ENCODE peak calls at places on chromosome 20, in nine cellular contexts. One of them, this sample, is unnamed. For H3K9me3, the result is how much of the 10 kb centered on the place peaks cover.

GRCh38 chr20:37714973-37715657 is 21.3 kb downstream of the CTNNBL1 start:
- DNase-seq in neural progenitor cell: no peak
- DNase-seq in body of pancreas: no peak
- DNase-seq in lower lobe of right lung: no peak
- DNase-seq in CD8-positive, alpha-beta T cell: no peak
- DNase-seq in WERI-Rb-1: no peak
- DNase-seq in CD8-positive, alpha-beta memory T cell: no peak
- DNase-seq in OCI-LY7: no peak
- DNase-seq in CD4-positive, alpha-beta T cell: no peak
- DNase-seq in this sample: no peak

GRCh38 chr20:20904171-20904831 is 191.9 kb upstream of the RALGAPA2 start:
- DNase-seq in neural progenitor cell: no peak
- DNase-seq in body of pancreas: no peak
- DNase-seq in lower lobe of right lung: no peak
- DNase-seq in CD8-positive, alpha-beta T cell: no peak
- DNase-seq in WERI-Rb-1: no peak
- DNase-seq in CD8-positive, alpha-beta memory T cell: no peak
- DNase-seq in OCI-LY7: no peak
- DNase-seq in CD4-positive, alpha-beta T cell: no peak
- DNase-seq in this sample: no peak

GRCh38 chr20:54433653-54434052 is 41.7 kb upstream of the DOK5 start:
- DNase-seq in neural progenitor cell: no peak
- DNase-seq in body of pancreas: peak
- DNase-seq in lower lobe of right lung: peak
- DNase-seq in CD8-positive, alpha-beta T cell: no peak
- DNase-seq in WERI-Rb-1: no peak
- DNase-seq in CD8-positive, alpha-beta memory T cell: no peak
- DNase-seq in OCI-LY7: no peak
- DNase-seq in CD4-positive, alpha-beta T cell: no peak
- DNase-seq in this sample: no peak

GRCh38 chr20:19621072-19621471 is 137.0 kb upstream of the RIN2 start:
- DNase-seq in neural progenitor cell: no peak
- DNase-seq in body of pancreas: no peak
- DNase-seq in lower lobe of right lung: no peak
- DNase-seq in CD8-positive, alpha-beta T cell: no peak
- DNase-seq in WERI-Rb-1: no peak
- DNase-seq in CD8-positive, alpha-beta memory T cell: no peak
- DNase-seq in OCI-LY7: no peak
- DNase-seq in CD4-positive, alpha-beta T cell: no peak
- DNase-seq in this sample: no peak

GRCh38 chr20:39108746-39109145 is 146.6 kb downstream of the DHX35 start:
- DNase-seq in neural progenitor cell: no peak
- DNase-seq in body of pancreas: no peak
- DNase-seq in lower lobe of right lung: no peak
- DNase-seq in CD8-positive, alpha-beta T cell: no peak
- DNase-seq in WERI-Rb-1: no peak
- DNase-seq in CD8-positive, alpha-beta memory T cell: no peak
- DNase-seq in OCI-LY7: no peak
- DNase-seq in CD4-positive, alpha-beta T cell: no peak
- DNase-seq in this sample: no peak

GRCh38 chr20:61881416-61881815 is 184.3 kb downstream of the TAF4 start:
- DNase-seq in neural progenitor cell: no peak
- DNase-seq in body of pancreas: no peak
- DNase-seq in lower lobe of right lung: no peak
- DNase-seq in CD8-positive, alpha-beta T cell: no peak
- DNase-seq in WERI-Rb-1: no peak
- DNase-seq in CD8-positive, alpha-beta memory T cell: no peak
- DNase-seq in OCI-LY7: no peak
- DNase-seq in CD4-positive, alpha-beta T cell: no peak
- DNase-seq in this sample: no peak

GRCh38 chr20:59006864-59007757 is at the start of gene CTSZ:
- DNase-seq in neural progenitor cell: peak
- DNase-seq in body of pancreas: peak
- DNase-seq in lower lobe of right lung: peak
- DNase-seq in CD8-positive, alpha-beta T cell: peak
- DNase-seq in WERI-Rb-1: no peak
- DNase-seq in CD8-positive, alpha-beta memory T cell: peak
- DNase-seq in OCI-LY7: peak
- DNase-seq in CD4-positive, alpha-beta T cell: peak
- DNase-seq in this sample: peak

GRCh38 chr20:62181808-62182207 is 1.0 kb upstream of the MTG2 start:
- DNase-seq in neural progenitor cell: no peak
- DNase-seq in body of pancreas: no peak
- DNase-seq in lower lobe of right lung: no peak
- DNase-seq in CD8-positive, alpha-beta T cell: no peak
- DNase-seq in WERI-Rb-1: no peak
- DNase-seq in CD8-positive, alpha-beta memory T cell: no peak
- DNase-seq in OCI-LY7: no peak
- DNase-seq in CD4-positive, alpha-beta T cell: no peak
- DNase-seq in this sample: no peak

GRCh38 chr20:951384-952169 is 35.4 kb upstream of the ANGPT4 start:
- DNase-seq in neural progenitor cell: no peak
- DNase-seq in body of pancreas: no peak
- DNase-seq in lower lobe of right lung: no peak
- DNase-seq in CD8-positive, alpha-beta T cell: no peak
- DNase-seq in WERI-Rb-1: peak
- DNase-seq in CD8-positive, alpha-beta memory T cell: no peak
- DNase-seq in OCI-LY7: no peak
- DNase-seq in CD4-positive, alpha-beta T cell: no peak
- DNase-seq in this sample: no peak

GRCh38 chr20:35353646-35354045 is 58.1 kb downstream of the UQCC1 start:
- DNase-seq in neural progenitor cell: no peak
- DNase-seq in body of pancreas: no peak
- DNase-seq in lower lobe of right lung: no peak
- DNase-seq in CD8-positive, alpha-beta T cell: no peak
- DNase-seq in WERI-Rb-1: no peak
- DNase-seq in CD8-positive, alpha-beta memory T cell: no peak
- DNase-seq in OCI-LY7: no peak
- DNase-seq in CD4-positive, alpha-beta T cell: no peak
- DNase-seq in this sample: no peak

GRCh38 chr20:39795401-39796272 is 833.5 kb downstream of the DHX35 start:
- DNase-seq in neural progenitor cell: no peak
- DNase-seq in body of pancreas: no peak
- DNase-seq in lower lobe of right lung: no peak
- DNase-seq in CD8-positive, alpha-beta T cell: no peak
- DNase-seq in WERI-Rb-1: no peak
- DNase-seq in CD8-positive, alpha-beta memory T cell: no peak
- DNase-seq in OCI-LY7: no peak
- DNase-seq in CD4-positive, alpha-beta T cell: no peak
- DNase-seq in this sample: no peak

GRCh38 chr20:17662333-17663039 is 19.6 kb downstream of the RRBP1 start:
- DNase-seq in neural progenitor cell: no peak
- DNase-seq in body of pancreas: peak
- DNase-seq in lower lobe of right lung: no peak
- DNase-seq in CD8-positive, alpha-beta T cell: no peak
- DNase-seq in WERI-Rb-1: no peak
- DNase-seq in CD8-positive, alpha-beta memory T cell: no peak
- DNase-seq in OCI-LY7: no peak
- DNase-seq in CD4-positive, alpha-beta T cell: no peak
- DNase-seq in this sample: no peak

GRCh38 chr20:63519765-63520593 is 586 bp upstream of the PPDPF start:
- DNase-seq in neural progenitor cell: peak
- DNase-seq in body of pancreas: no peak
- DNase-seq in lower lobe of right lung: peak
- DNase-seq in CD8-positive, alpha-beta T cell: peak
- DNase-seq in WERI-Rb-1: peak
- DNase-seq in CD8-positive, alpha-beta memory T cell: peak
- DNase-seq in OCI-LY7: peak
- DNase-seq in CD4-positive, alpha-beta T cell: peak
- DNase-seq in this sample: peak

GRCh38 chr20:47529840-47530239 is 28.2 kb downstream of the NCOA3 start:
- DNase-seq in neural progenitor cell: no peak
- DNase-seq in body of pancreas: no peak
- DNase-seq in lower lobe of right lung: no peak
- DNase-seq in CD8-positive, alpha-beta T cell: no peak
- DNase-seq in WERI-Rb-1: no peak
- DNase-seq in CD8-positive, alpha-beta memory T cell: no peak
- DNase-seq in OCI-LY7: no peak
- DNase-seq in CD4-positive, alpha-beta T cell: no peak
- DNase-seq in this sample: no peak

GRCh38 chr20:39049684-39050554 is 87.8 kb downstream of the DHX35 start:
- DNase-seq in neural progenitor cell: peak
- DNase-seq in body of pancreas: peak
- DNase-seq in lower lobe of right lung: peak
- DNase-seq in CD8-positive, alpha-beta T cell: peak
- DNase-seq in WERI-Rb-1: peak
- DNase-seq in CD8-positive, alpha-beta memory T cell: peak
- DNase-seq in OCI-LY7: peak
- DNase-seq in CD4-positive, alpha-beta T cell: peak
- DNase-seq in this sample: peak

GRCh38 chr20:35902545-35902941 is 51.8 kb downstream of the SCAND1 start:
- DNase-seq in neural progenitor cell: no peak
- DNase-seq in body of pancreas: no peak
- DNase-seq in lower lobe of right lung: no peak
- DNase-seq in CD8-positive, alpha-beta T cell: no peak
- DNase-seq in WERI-Rb-1: no peak
- DNase-seq in CD8-positive, alpha-beta memory T cell: no peak
- DNase-seq in OCI-LY7: no peak
- DNase-seq in CD4-positive, alpha-beta T cell: no peak
- DNase-seq in this sample: no peak

GRCh38 chr20:35600176-35600995 is 15.2 kb upstream of the SPAG4 start:
- DNase-seq in neural progenitor cell: peak
- DNase-seq in body of pancreas: no peak
- DNase-seq in lower lobe of right lung: no peak
- DNase-seq in CD8-positive, alpha-beta T cell: no peak
- DNase-seq in WERI-Rb-1: no peak
- DNase-seq in CD8-positive, alpha-beta memory T cell: no peak
- DNase-seq in OCI-LY7: no peak
- DNase-seq in CD4-positive, alpha-beta T cell: no peak
- DNase-seq in this sample: no peak

GRCh38 chr20:46573788-46574581 is 23.5 kb upstream of the OCSTAMP start:
- DNase-seq in neural progenitor cell: no peak
- DNase-seq in body of pancreas: no peak
- DNase-seq in lower lobe of right lung: no peak
- DNase-seq in CD8-positive, alpha-beta T cell: no peak
- DNase-seq in WERI-Rb-1: peak
- DNase-seq in CD8-positive, alpha-beta memory T cell: no peak
- DNase-seq in OCI-LY7: no peak
- DNase-seq in CD4-positive, alpha-beta T cell: no peak
- DNase-seq in this sample: no peak

GRCh38 chr20:38304845-38305447 is 990 bp downstream of the BPI start:
- DNase-seq in neural progenitor cell: peak
- DNase-seq in body of pancreas: peak
- DNase-seq in lower lobe of right lung: peak
- DNase-seq in CD8-positive, alpha-beta T cell: no peak
- DNase-seq in WERI-Rb-1: peak
- DNase-seq in CD8-positive, alpha-beta memory T cell: no peak
- DNase-seq in OCI-LY7: peak
- DNase-seq in CD4-positive, alpha-beta T cell: no peak
- DNase-seq in this sample: no peak

GRCh38 chr20:22456109-22456508 is 128.3 kb downstream of the FOXA2 start:
- DNase-seq in neural progenitor cell: peak
- DNase-seq in body of pancreas: no peak
- DNase-seq in lower lobe of right lung: no peak
- DNase-seq in CD8-positive, alpha-beta T cell: no peak
- DNase-seq in WERI-Rb-1: no peak
- DNase-seq in CD8-positive, alpha-beta memory T cell: no peak
- DNase-seq in OCI-LY7: no peak
- DNase-seq in CD4-positive, alpha-beta T cell: no peak
- DNase-seq in this sample: no peak

GRCh38 chr20:51303731-51304670 is 238.5 kb downstream of the NFATC2 start:
- DNase-seq in neural progenitor cell: no peak
- DNase-seq in body of pancreas: no peak
- DNase-seq in lower lobe of right lung: no peak
- DNase-seq in CD8-positive, alpha-beta T cell: no peak
- DNase-seq in WERI-Rb-1: no peak
- DNase-seq in CD8-positive, alpha-beta memory T cell: no peak
- DNase-seq in OCI-LY7: no peak
- DNase-seq in CD4-positive, alpha-beta T cell: no peak
- DNase-seq in this sample: no peak
- H3K9me3 ChIP-seq in neural progenitor cell: under half
- H3K9me3 ChIP-seq in body of pancreas: under half
- H3K9me3 ChIP-seq in lower lobe of right lung: under half
- H3K9me3 ChIP-seq in CD8-positive, alpha-beta T cell: under half
- H3K9me3 ChIP-seq in WERI-Rb-1: under half
- H3K9me3 ChIP-seq in CD8-positive, alpha-beta memory T cell: under half
- H3K9me3 ChIP-seq in OCI-LY7: under half
- H3K9me3 ChIP-seq in CD4-positive, alpha-beta T cell: under half
- H3K9me3 ChIP-seq in this sample: under half

DNA sequence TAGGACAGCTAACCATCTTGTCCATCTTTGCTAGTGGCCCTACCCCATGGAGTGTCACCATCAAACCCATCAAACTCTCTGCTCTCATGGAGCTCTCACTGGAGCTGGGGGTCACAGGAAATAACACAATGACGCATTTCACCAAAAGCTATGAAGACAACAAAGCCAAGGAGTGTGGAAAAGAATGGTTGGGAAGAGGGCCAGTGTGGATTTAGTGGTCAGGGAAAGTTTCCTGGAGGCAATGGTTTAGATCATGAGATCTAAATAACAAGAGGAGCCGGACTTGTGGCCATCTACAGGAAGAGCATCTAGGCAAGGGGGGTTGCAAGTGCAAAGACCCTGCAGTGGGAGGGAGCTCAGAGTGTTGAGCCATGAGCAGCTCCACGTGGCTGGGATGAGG is 189.5 kb downstream of the BMP7 start:
- DNase-seq in neural progenitor cell: no peak
- DNase-seq in body of pancreas: no peak
- DNase-seq in lower lobe of right lung: no peak
- DNase-seq in CD8-positive, alpha-beta T cell: no peak
- DNase-seq in WERI-Rb-1: no peak
- DNase-seq in CD8-positive, alpha-beta memory T cell: no peak
- DNase-seq in OCI-LY7: no peak
- DNase-seq in CD4-positive, alpha-beta T cell: no peak
- DNase-seq in this sample: no peak
- H3K9me3 ChIP-seq in neural progenitor cell: under half
- H3K9me3 ChIP-seq in body of pancreas: under half
- H3K9me3 ChIP-seq in lower lobe of right lung: under half
- H3K9me3 ChIP-seq in CD8-positive, alpha-beta T cell: under half
- H3K9me3 ChIP-seq in WERI-Rb-1: under half
- H3K9me3 ChIP-seq in CD8-positive, alpha-beta memory T cell: under half
- H3K9me3 ChIP-seq in OCI-LY7: under half
- H3K9me3 ChIP-seq in CD4-positive, alpha-beta T cell: under half
- H3K9me3 ChIP-seq in this sample: under half

DNA sequence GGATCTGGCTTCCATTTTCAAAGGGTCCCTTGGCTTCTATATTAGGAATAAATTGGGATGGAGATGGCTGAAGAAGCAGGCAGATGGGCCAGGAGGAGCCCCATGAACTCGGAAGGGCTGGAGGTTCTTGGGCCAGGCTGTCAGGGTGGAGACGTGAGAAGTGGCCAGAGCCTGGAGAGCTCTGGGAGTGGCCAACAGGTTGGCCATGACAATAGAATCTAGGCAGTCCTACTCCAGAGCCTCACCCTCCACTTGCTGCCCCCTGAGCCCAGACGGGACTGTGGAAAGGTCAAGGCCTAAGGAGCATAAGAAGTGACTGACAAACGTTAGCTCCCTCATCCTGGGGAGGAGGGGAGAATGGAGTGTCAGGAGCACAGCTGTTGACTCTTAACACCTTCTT is 62.1 kb downstream of the STK35 start:
- DNase-seq in neural progenitor cell: no peak
- DNase-seq in body of pancreas: no peak
- DNase-seq in lower lobe of right lung: no peak
- DNase-seq in CD8-positive, alpha-beta T cell: no peak
- DNase-seq in WERI-Rb-1: no peak
- DNase-seq in CD8-positive, alpha-beta memory T cell: no peak
- DNase-seq in OCI-LY7: no peak
- DNase-seq in CD4-positive, alpha-beta T cell: no peak
- DNase-seq in this sample: no peak
- H3K9me3 ChIP-seq in neural progenitor cell: under half
- H3K9me3 ChIP-seq in body of pancreas: under half
- H3K9me3 ChIP-seq in lower lobe of right lung: under half
- H3K9me3 ChIP-seq in CD8-positive, alpha-beta T cell: under half
- H3K9me3 ChIP-seq in WERI-Rb-1: under half
- H3K9me3 ChIP-seq in CD8-positive, alpha-beta memory T cell: under half
- H3K9me3 ChIP-seq in OCI-LY7: under half
- H3K9me3 ChIP-seq in CD4-positive, alpha-beta T cell: under half
- H3K9me3 ChIP-seq in this sample: under half

GRCh38 chr20:6524305-6524704 is 243.2 kb upstream of the BMP2 start:
- DNase-seq in neural progenitor cell: no peak
- DNase-seq in body of pancreas: no peak
- DNase-seq in lower lobe of right lung: no peak
- DNase-seq in CD8-positive, alpha-beta T cell: no peak
- DNase-seq in WERI-Rb-1: no peak
- DNase-seq in CD8-positive, alpha-beta memory T cell: no peak
- DNase-seq in OCI-LY7: no peak
- DNase-seq in CD4-positive, alpha-beta T cell: no peak
- DNase-seq in this sample: no peak
- H3K9me3 ChIP-seq in neural progenitor cell: under half
- H3K9me3 ChIP-seq in body of pancreas: under half
- H3K9me3 ChIP-seq in lower lobe of right lung: under half
- H3K9me3 ChIP-seq in CD8-positive, alpha-beta T cell: under half
- H3K9me3 ChIP-seq in WERI-Rb-1: under half
- H3K9me3 ChIP-seq in CD8-positive, alpha-beta memory T cell: under half
- H3K9me3 ChIP-seq in OCI-LY7: under half
- H3K9me3 ChIP-seq in CD4-positive, alpha-beta T cell: under half
- H3K9me3 ChIP-seq in this sample: under half

This sample was measured in heart left ventricle.